ENCODE peak calls at places on chromosomes 11 and 22, in ten cellular contexts. One of them, this sample, is unnamed.

GRCh38 chr22:43829448-43829821 is 17.3 kb upstream of the EFCAB6 start:
- DNase-seq in activated T-cell treated with anti-CD3 and anti-CD28 coated beads for 1 hour: no peak
- DNase-seq in stimulated activated CD8-positive, alpha-beta memory T cell treated with anti-CD3 and anti-CD28 coated beads, Interleukin-2, amount 100 ng/mL, for 1 hour: no peak
- DNase-seq in NCI-H1105 treated with DMSO at 0.1 percent for 48 hours: no peak
- DNase-seq in retina: no peak
- DNase-seq in fibroblast of the aortic adventitia: no peak
- DNase-seq in amniotic stem cell: no peak
- DNase-seq in NCI-H2081: no peak
- DNase-seq in immature natural killer cell: no peak
- DNase-seq in B cell: no peak
- DNase-seq in this sample: no peak

GRCh38 chr11:86172894-86173293 is 71.7 kb upstream of the EED start:
- DNase-seq in immature natural killer cell: no peak
- DNase-seq in NCI-H2081: no peak
- DNase-seq in activated T-cell treated with anti-CD3 and anti-CD28 coated beads for 1 hour: no peak
- DNase-seq in stimulated activated CD8-positive, alpha-beta memory T cell treated with anti-CD3 and anti-CD28 coated beads, Interleukin-2, amount 100 ng/mL, for 1 hour: no peak
- DNase-seq in NCI-H1105 treated with DMSO at 0.1 percent for 48 hours: no peak
- DNase-seq in amniotic stem cell: no peak
- DNase-seq in fibroblast of the aortic adventitia: peak; percentile 90
- DNase-seq in B cell: no peak
- DNase-seq in retina: no peak
- DNase-seq in this sample: no peak

GRCh38 chr11:58968251-58968711 is 29.0 kb downstream of the GLYATL1 start:
- DNase-seq in amniotic stem cell: no peak
- DNase-seq in NCI-H2081: no peak
- DNase-seq in fibroblast of the aortic adventitia: peak; percentile 11
- DNase-seq in activated T-cell treated with anti-CD3 and anti-CD28 coated beads for 1 hour: no peak
- DNase-seq in NCI-H1105 treated with DMSO at 0.1 percent for 48 hours: no peak
- DNase-seq in retina: peak; percentile 81
- DNase-seq in immature natural killer cell: no peak
- DNase-seq in stimulated activated CD8-positive, alpha-beta memory T cell treated with anti-CD3 and anti-CD28 coated beads, Interleukin-2, amount 100 ng/mL, for 1 hour: no peak
- DNase-seq in B cell: no peak
- DNase-seq in this sample: no peak

GRCh38 chr22:37379085-37379484 is 48.2 kb downstream of the ELFN2 start:
- DNase-seq in amniotic stem cell: no peak
- DNase-seq in activated T-cell treated with anti-CD3 and anti-CD28 coated beads for 1 hour: no peak
- DNase-seq in B cell: no peak
- DNase-seq in stimulated activated CD8-positive, alpha-beta memory T cell treated with anti-CD3 and anti-CD28 coated beads, Interleukin-2, amount 100 ng/mL, for 1 hour: no peak
- DNase-seq in fibroblast of the aortic adventitia: no peak
- DNase-seq in immature natural killer cell: no peak
- DNase-seq in retina: peak; percentile 44
- DNase-seq in NCI-H2081: no peak
- DNase-seq in NCI-H1105 treated with DMSO at 0.1 percent for 48 hours: no peak
- DNase-seq in this sample: no peak

GRCh38 chr11:47426062-47426956 is at the start of gene PSMC3:
- DNase-seq in retina: peak; percentile 99
- DNase-seq in B cell: peak; percentile 95
- DNase-seq in NCI-H1105 treated with DMSO at 0.1 percent for 48 hours: peak; percentile 96
- DNase-seq in fibroblast of the aortic adventitia: peak; percentile 95
- DNase-seq in NCI-H2081: peak; percentile 99
- DNase-seq in activated T-cell treated with anti-CD3 and anti-CD28 coated beads for 1 hour: peak; percentile 99
- DNase-seq in stimulated activated CD8-positive, alpha-beta memory T cell treated with anti-CD3 and anti-CD28 coated beads, Interleukin-2, amount 100 ng/mL, for 1 hour: peak; percentile 99
- DNase-seq in amniotic stem cell: peak; percentile 98
- DNase-seq in immature natural killer cell: peak; percentile 97
- DNase-seq in this sample: peak; percentile 86

GRCh38 chr11:29282088-29282487 is 734.7 kb downstream of the KCNA4 start:
- DNase-seq in stimulated activated CD8-positive, alpha-beta memory T cell treated with anti-CD3 and anti-CD28 coated beads, Interleukin-2, amount 100 ng/mL, for 1 hour: no peak
- DNase-seq in B cell: no peak
- DNase-seq in fibroblast of the aortic adventitia: peak; percentile 92
- DNase-seq in amniotic stem cell: peak; percentile 75
- DNase-seq in immature natural killer cell: no peak
- DNase-seq in activated T-cell treated with anti-CD3 and anti-CD28 coated beads for 1 hour: no peak
- DNase-seq in NCI-H1105 treated with DMSO at 0.1 percent for 48 hours: no peak
- DNase-seq in retina: peak; percentile 8
- DNase-seq in NCI-H2081: no peak
- DNase-seq in this sample: no peak

GRCh38 chr11:12683857-12684256 is 9.6 kb downstream of the TEAD1 start:
- DNase-seq in NCI-H2081: no peak
- DNase-seq in stimulated activated CD8-positive, alpha-beta memory T cell treated with anti-CD3 and anti-CD28 coated beads, Interleukin-2, amount 100 ng/mL, for 1 hour: no peak
- DNase-seq in activated T-cell treated with anti-CD3 and anti-CD28 coated beads for 1 hour: no peak
- DNase-seq in fibroblast of the aortic adventitia: no peak
- DNase-seq in B cell: no peak
- DNase-seq in retina: no peak
- DNase-seq in immature natural killer cell: no peak
- DNase-seq in amniotic stem cell: no peak
- DNase-seq in NCI-H1105 treated with DMSO at 0.1 percent for 48 hours: no peak
- DNase-seq in this sample: no peak

GRCh38 chr11:126926376-126926791 is 74.2 kb downstream of the KIRREL3 start:
- DNase-seq in stimulated activated CD8-positive, alpha-beta memory T cell treated with anti-CD3 and anti-CD28 coated beads, Interleukin-2, amount 100 ng/mL, for 1 hour: no peak
- DNase-seq in NCI-H1105 treated with DMSO at 0.1 percent for 48 hours: no peak
- DNase-seq in fibroblast of the aortic adventitia: no peak
- DNase-seq in immature natural killer cell: no peak
- DNase-seq in activated T-cell treated with anti-CD3 and anti-CD28 coated beads for 1 hour: no peak
- DNase-seq in amniotic stem cell: no peak
- DNase-seq in retina: no peak
- DNase-seq in B cell: no peak
- DNase-seq in NCI-H2081: no peak
- DNase-seq in this sample: no peak

GRCh38 chr11:11967669-11968510 is 40.5 kb downstream of the DKK3 start:
- DNase-seq in fibroblast of the aortic adventitia: no peak
- DNase-seq in activated T-cell treated with anti-CD3 and anti-CD28 coated beads for 1 hour: no peak
- DNase-seq in retina: no peak
- DNase-seq in B cell: no peak
- DNase-seq in NCI-H2081: no peak
- DNase-seq in amniotic stem cell: no peak
- DNase-seq in stimulated activated CD8-positive, alpha-beta memory T cell treated with anti-CD3 and anti-CD28 coated beads, Interleukin-2, amount 100 ng/mL, for 1 hour: no peak
- DNase-seq in immature natural killer cell: no peak
- DNase-seq in NCI-H1105 treated with DMSO at 0.1 percent for 48 hours: no peak
- DNase-seq in this sample: no peak

GRCh38 chr11:31118566-31118965 is 251.0 kb downstream of the DCDC1 start:
- DNase-seq in amniotic stem cell: no peak
- DNase-seq in activated T-cell treated with anti-CD3 and anti-CD28 coated beads for 1 hour: no peak
- DNase-seq in B cell: no peak
- DNase-seq in fibroblast of the aortic adventitia: no peak
- DNase-seq in stimulated activated CD8-positive, alpha-beta memory T cell treated with anti-CD3 and anti-CD28 coated beads, Interleukin-2, amount 100 ng/mL, for 1 hour: no peak
- DNase-seq in NCI-H1105 treated with DMSO at 0.1 percent for 48 hours: no peak
- DNase-seq in retina: no peak
- DNase-seq in NCI-H2081: no peak
- DNase-seq in immature natural killer cell: no peak
- DNase-seq in this sample: no peak

GRCh38 chr11:66288866-66289547 is at the start of gene YIF1A:
- DNase-seq in immature natural killer cell: peak; percentile 98
- DNase-seq in activated T-cell treated with anti-CD3 and anti-CD28 coated beads for 1 hour: peak; percentile 94
- DNase-seq in NCI-H2081: peak; percentile 98
- DNase-seq in stimulated activated CD8-positive, alpha-beta memory T cell treated with anti-CD3 and anti-CD28 coated beads, Interleukin-2, amount 100 ng/mL, for 1 hour: peak; percentile 94
- DNase-seq in fibroblast of the aortic adventitia: peak; percentile 100
- DNase-seq in B cell: peak; percentile 100
- DNase-seq in amniotic stem cell: peak; percentile 98
- DNase-seq in retina: peak; percentile 97
- DNase-seq in NCI-H1105 treated with DMSO at 0.1 percent for 48 hours: peak; percentile 100
- DNase-seq in this sample: peak; percentile 99

GRCh38 chr11:113817626-113818025 is 38.0 kb downstream of the CLDN25 start:
- DNase-seq in retina: no peak
- DNase-seq in NCI-H2081: no peak
- DNase-seq in fibroblast of the aortic adventitia: no peak
- DNase-seq in activated T-cell treated with anti-CD3 and anti-CD28 coated beads for 1 hour: no peak
- DNase-seq in amniotic stem cell: no peak
- DNase-seq in NCI-H1105 treated with DMSO at 0.1 percent for 48 hours: no peak
- DNase-seq in immature natural killer cell: no peak
- DNase-seq in B cell: no peak
- DNase-seq in stimulated activated CD8-positive, alpha-beta memory T cell treated with anti-CD3 and anti-CD28 coated beads, Interleukin-2, amount 100 ng/mL, for 1 hour: no peak
- DNase-seq in this sample: no peak

GRCh38 chr11:111792955-111793500 is 26.8 kb upstream of the PPP2R1B start:
- DNase-seq in NCI-H2081: no peak
- DNase-seq in activated T-cell treated with anti-CD3 and anti-CD28 coated beads for 1 hour: no peak
- DNase-seq in stimulated activated CD8-positive, alpha-beta memory T cell treated with anti-CD3 and anti-CD28 coated beads, Interleukin-2, amount 100 ng/mL, for 1 hour: no peak
- DNase-seq in retina: no peak
- DNase-seq in amniotic stem cell: no peak
- DNase-seq in fibroblast of the aortic adventitia: peak; percentile 44
- DNase-seq in NCI-H1105 treated with DMSO at 0.1 percent for 48 hours: no peak
- DNase-seq in immature natural killer cell: no peak
- DNase-seq in B cell: no peak
- DNase-seq in this sample: no peak

This sample was measured in GM12864.